ENCODE peak calls at places on chromosome 18, in eight cellular contexts. K is GM13977; T is NCI-H2171 treated with DMSO at 0.1 percent for 48 hours; U is DMS 273 treated with DMSO at 0.1 percent for 48 hours; S is NCI-H1092; W is effector CD4-positive, alpha-beta T cell; B is COR-L47; X is fibroblast of the aortic adventitia. F is an unnamed sample.

GRCh38 chr18:37668971-37669747 is 103.6 kb upstream of the CELF4 start:
- DNase-seq in K (no peak), T (no peak), U (no peak), S (peak), W (no peak), B (peak), X (no peak), F (no peak)

GRCh38 chr18:26480897-26481795 is 67.2 kb downstream of the KCTD1 start:
- DNase-seq in K (no peak), T (no peak), U (no peak), S (no peak), W (no peak), B (no peak), X (peak), F (no peak)

GRCh38 chr18:21820035-21820810 is 79.6 kb downstream of the MIB1 start:
- DNase-seq in K (peak), T (peak), U (no peak), S (no peak), W (no peak), B (no peak), X (peak), F (no peak)

GRCh38 chr18:32049393-32050161 is 31.0 kb downstream of the RNF125 start:
- DNase-seq in K (no peak), T (no peak), U (no peak), S (no peak), W (peak), B (no peak), X (peak), F (peak)

GRCh38 chr18:7890078-7890477 is 323.0 kb downstream of the PTPRM start:
- DNase-seq in K (no peak), T (peak), U (no peak), S (no peak), W (no peak), B (no peak), X (peak), F (no peak)

GRCh38 chr18:34694611-34695165 is 15.4 kb upstream of the DTNA start:
- DNase-seq in K (no peak), T (no peak), U (no peak), S (peak), W (no peak), B (no peak), X (peak), F (no peak)

GRCh38 chr18:23281626-23282436 is 146.5 kb downstream of the CABLES1 start:
- DNase-seq in K (no peak), T (peak), U (no peak), S (no peak), W (no peak), B (no peak), X (no peak), F (no peak)

GRCh38 chr18:74200780-74201179 is 52.5 kb downstream of the TIMM21 start:
- DNase-seq in K (no peak), T (no peak), U (no peak), S (no peak), W (no peak), B (no peak), X (no peak), F (no peak)

GRCh38 chr18:47285456-47285855 is 34.0 kb upstream of the SKOR2 start:
- DNase-seq in K (no peak), T (no peak), U (no peak), S (no peak), W (no peak), B (no peak), X (no peak), F (no peak)

GRCh38 chr18:79927597-79928562 is 23.6 kb downstream of the SLC66A2 start:
- DNase-seq in K (no peak), T (no peak), U (no peak), S (no peak), W (no peak), B (no peak), X (no peak), F (no peak)

GRCh38 chr18:74745658-74746403 is 148.2 kb downstream of the ZNF407 start:
- DNase-seq in K (no peak), T (no peak), U (no peak), S (no peak), W (no peak), B (no peak), X (peak), F (no peak)

GRCh38 chr18:60096428-60096827 is 196.6 kb downstream of the PMAIP1 start:
- DNase-seq in K (no peak), T (no peak), U (no peak), S (no peak), W (no peak), B (no peak), X (peak), F (no peak)